ENCODE peak calls at places on chromosomes 4 and X, in six cellular contexts. O, Y, S, A, N and M are unnamed samples.
A peak's percentile ranks its signal among the peaks of the same experiment; 100 is the strongest.

GRCh38 chrX:154373340-154374306 is 811 bp downstream of the FLNA start:
- ATAC-seq in S (peak; percentile 31), O (peak; percentile 23), Y (peak; percentile 45), A (peak; percentile 17), N (no peak), M (no peak)

GRCh38 chrX:16868920-16869319 is 1.2 kb downstream of the RBBP7 start:
- ATAC-seq in A (no peak), Y (no peak), S (no peak), N (no peak), O (no peak), M (no peak)

GRCh38 chr4:100679926-100680325 is 162.1 kb upstream of the EMCN start:
- ATAC-seq in S (no peak), Y (no peak), N (no peak), O (no peak), A (no peak), M (no peak)

GRCh38 chr4:70842761-70843435 is 3.2 kb upstream of the GRSF1 start:
- ATAC-seq in Y (no peak), A (no peak), N (peak; percentile 35), S (no peak), O (no peak), M (no peak)

GRCh38 chr4:1753256-1753655 is 31.9 kb downstream of the TACC3 start:
- ATAC-seq in A (no peak), S (no peak), Y (no peak), N (no peak), O (no peak), M (no peak)

GRCh38 chrX:12701625-12702024 is 89.6 kb upstream of the PRPS2 start:
- ATAC-seq in O (no peak), Y (peak; percentile 91), S (peak; percentile 80), A (peak; percentile 89), N (peak; percentile 98), M (peak; percentile 36)

GRCh38 chrX:103879339-103879738 is 47.3 kb upstream of the RAB9B start:
- ATAC-seq in O (no peak), A (no peak), Y (peak; percentile 20), S (peak; percentile 56), N (no peak), M (no peak)

GRCh38 chr4:60187428-60187827 is 1012.7 kb upstream of the ADGRL3 start:
- ATAC-seq in Y (no peak), O (no peak), S (no peak), A (no peak), N (no peak), M (no peak)

GRCh38 chr4:89242864-89243740 is 64.5 kb downstream of the GPRIN3 start:
- ATAC-seq in N (no peak), S (no peak), O (no peak), Y (no peak), A (no peak), M (no peak)

GRCh38 chr4:95545526-95545925 is 3.2 kb downstream of the UNC5C start:
- ATAC-seq in Y (no peak), S (no peak), O (no peak), N (no peak), A (no peak), M (no peak)

GRCh38 chr4:142715727-142716126 is 130.4 kb downstream of the INPP4B start:
- ATAC-seq in Y (no peak), N (no peak), O (no peak), S (no peak), A (no peak), M (no peak)

GRCh38 chr4:152265149-152265621 is 270.7 kb downstream of the FBXW7 start:
- ATAC-seq in N (no peak), O (no peak), S (peak; percentile 86), A (no peak), Y (no peak), M (no peak)

GRCh38 chrX:18543738-18544137 is 118.3 kb downstream of the CDKL5 start:
- ATAC-seq in O (no peak), A (no peak), Y (no peak), S (no peak), N (peak; percentile 54), M (no peak)

GRCh38 chr4:4268753-4269152 is 20.7 kb upstream of the TMEM128 start:
- ATAC-seq in Y (no peak), N (no peak), O (peak; percentile 45), A (no peak), S (no peak), M (no peak)

GRCh38 chrX:120213438-120214265 is 37.0 kb upstream of the ZBTB33 start:
- ATAC-seq in Y (peak; percentile 91), O (peak; percentile 78), S (peak; percentile 96), A (peak; percentile 91), N (peak; percentile 99), M (peak; percentile 62)

GRCh38 chr4:188429965-188430364 is 290.7 kb downstream of the TRIML1 start:
- ATAC-seq in N (no peak), O (no peak), S (no peak), Y (no peak), A (no peak), M (no peak)

GRCh38 chrX:139178980-139179379 is 351.6 kb upstream of the F9 start:
- ATAC-seq in N (no peak), Y (no peak), S (no peak), O (no peak), A (no peak), M (no peak)

GRCh38 chrX:28851871-28852270 is 264.6 kb downstream of the IL1RAPL1 start:
- ATAC-seq in S (no peak), A (no peak), N (no peak), O (no peak), Y (no peak), M (no peak)

GRCh38 chr4:10051536-10052135 is 30.3 kb upstream of the SLC2A9 start:
- ATAC-seq in N (no peak), O (no peak), S (no peak), A (no peak), Y (no peak), M (no peak)

GRCh38 chrX:119757979-119758681 is at the start of gene SOWAHD:
- ATAC-seq in O (peak; percentile 2), Y (peak; percentile 78), S (peak; percentile 67), A (peak; percentile 63), N (peak; percentile 5), M (peak; percentile 32)

GRCh38 chr4:8240211-8241041 is 29.1 kb upstream of the HTRA3 start:
- ATAC-seq in O (no peak), S (no peak), A (no peak), Y (no peak), N (no peak), M (no peak)

GRCh38 chrX:85084770-85085393 is 81.2 kb downstream of the APOOL start:
- ATAC-seq in N (peak; percentile 82), S (no peak), A (no peak), Y (peak; percentile 58), O (no peak), M (no peak)

GRCh38 chr4:186634591-186635128 is 79.3 kb upstream of the MTNR1A start:
- ATAC-seq in O (no peak), A (no peak), Y (no peak), S (no peak), N (no peak), M (no peak)

GRCh38 chrX:154751669-154752271 is 893 bp upstream of the GAB3 start:
- ATAC-seq in Y (no peak), S (no peak), O (peak; percentile 20), A (no peak), N (no peak), M (no peak)

GRCh38 chr4:38166082-38166481 is 205.9 kb downstream of the PTTG2 start:
- ATAC-seq in N (no peak), Y (no peak), S (no peak), A (peak; percentile 60), O (no peak), M (no peak)

GRCh38 chrX:27815209-27815608 is 7.4 kb downstream of the MAGEB10 start:
- ATAC-seq in N (no peak), O (no peak), A (no peak), Y (peak; percentile 47), S (no peak), M (no peak)

GRCh38 chrX:49185062-49185394 is 1.1 kb downstream of the PRICKLE3 start:
- ATAC-seq in Y (peak; percentile 20), A (no peak), O (no peak), N (peak; percentile 8), S (peak; percentile 3), M (no peak)

GRCh38 chr4:80124246-80125211 is 51.5 kb upstream of the ANTXR2 start:
- ATAC-seq in A (no peak), N (no peak), O (no peak), Y (no peak), S (no peak), M (no peak)

GRCh38 chrX:53798281-53798680 is 111.8 kb upstream of the HUWE1 start:
- ATAC-seq in N (peak; percentile 46), S (no peak), A (no peak), O (no peak), Y (no peak), M (no peak)

GRCh38 chrX:112935029-112935428 is 94.4 kb upstream of the AMOT start:
- ATAC-seq in N (peak; percentile 17), S (no peak), O (no peak), Y (no peak), A (no peak), M (no peak)

DNA sequence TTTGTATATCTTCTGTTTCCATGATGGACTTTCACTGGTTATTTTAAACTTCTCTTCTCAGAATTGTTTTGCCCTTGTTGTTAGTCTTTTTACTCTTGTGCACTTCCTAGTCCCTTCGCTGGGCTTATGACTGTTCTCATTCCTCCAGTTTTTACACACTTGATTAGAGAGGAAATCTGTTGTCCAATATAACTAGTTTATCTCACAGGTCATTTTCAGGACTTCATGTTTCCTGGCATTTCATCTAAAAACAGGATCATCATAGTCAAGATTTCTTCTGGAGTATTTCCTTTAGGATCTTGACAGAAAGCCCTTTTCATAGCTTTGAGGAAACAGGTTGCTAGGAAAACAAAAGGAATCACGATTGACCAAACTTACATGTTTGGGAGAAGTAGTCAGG is 3.0 kb downstream of the FNIP2 start:
- ATAC-seq in A (no peak), Y (no peak), S (no peak), N (no peak), O (no peak), M (no peak)
- H3K4me3 ChIP-seq in A (no peak overlapping the region), Y (no peak overlapping the region), S (no peak overlapping the region), N (peak overlapping the region; percentile 39), O (peak overlapping the region; percentile 86), M (no peak overlapping the region)

GRCh38 chr4:165324203-165324917 is 3.1 kb upstream of the MSMO1 start:
- ATAC-seq in N (no peak), O (no peak), Y (no peak), S (no peak), A (no peak), M (no peak)
- TF ChIP-seq POLR2AphosphoS5 in N (no peak), O (no peak), Y (no peak), S (no peak), A (no peak), M (no peak)

GRCh38 chr4:86891785-86892638 is at the start of gene C4orf36:
- ATAC-seq in O (peak; percentile 95), S (peak; percentile 90), N (peak; percentile 86), Y (peak; percentile 88), A (peak; percentile 87), M (peak; percentile 69)
- TF ChIP-seq CTCF in O (no peak), S (no peak), N (peak; percentile 5), Y (no peak), A (no peak), M (no peak)

DNA sequence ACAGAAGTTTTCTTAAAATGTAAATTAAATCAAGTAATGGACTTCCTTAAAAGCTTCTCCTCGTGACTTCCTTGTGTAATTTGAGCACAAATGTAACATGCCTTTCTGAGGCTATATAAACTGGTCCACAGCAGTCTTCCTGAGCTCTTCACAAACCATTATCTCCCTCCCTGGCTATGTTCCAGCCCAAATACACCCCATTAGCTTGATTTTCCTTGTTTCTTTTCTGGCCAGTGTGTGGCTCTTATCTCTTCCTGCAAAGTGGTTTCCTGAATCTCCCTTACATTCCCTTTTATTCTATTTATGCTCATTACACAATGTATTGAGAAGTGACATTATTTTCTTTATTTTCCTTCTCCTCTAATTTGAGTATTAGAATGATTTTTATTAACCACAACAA is 1085.3 kb upstream of the PCDH10 start:
- ATAC-seq in N (no peak), S (no peak), Y (no peak), O (no peak), A (no peak), M (no peak)
- H3K4me3 ChIP-seq in N (no peak overlapping the region), S (no peak overlapping the region), Y (no peak overlapping the region), O (no peak overlapping the region), A (no peak overlapping the region), M (no peak overlapping the region)